ENCODE peak calls at places on chromosomes 7 and 10, in seven cellular contexts. One of them, this sample, is unnamed.

GRCh38 chr10:116961305-116962251 is 43.4 kb downstream of the SHTN1 start:
- DNase-seq in cardiac fibroblast: no peak
- DNase-seq in WTC11: no peak
- DNase-seq in uterus: no peak
- DNase-seq in esophagus muscularis mucosa: no peak
- DNase-seq in fibroblast of pulmonary artery: no peak
- DNase-seq in HFF-Myc: no peak
- DNase-seq in this sample: no peak

GRCh38 chr7:116706668-116707126 is 34.7 kb downstream of the MET start:
- DNase-seq in cardiac fibroblast: peak; percentile 71
- DNase-seq in WTC11: no peak
- DNase-seq in uterus: no peak
- DNase-seq in esophagus muscularis mucosa: no peak
- DNase-seq in fibroblast of pulmonary artery: peak; percentile 49
- DNase-seq in HFF-Myc: no peak
- DNase-seq in this sample: no peak

GRCh38 chr7:79882916-79883315 is 251.7 kb upstream of the GNAI1 start:
- DNase-seq in cardiac fibroblast: no peak
- DNase-seq in WTC11: no peak
- DNase-seq in uterus: no peak
- DNase-seq in esophagus muscularis mucosa: no peak
- DNase-seq in fibroblast of pulmonary artery: no peak
- DNase-seq in HFF-Myc: no peak
- DNase-seq in this sample: no peak

GRCh38 chr7:151585744-151586424 is 66.2 kb upstream of the RHEB start:
- DNase-seq in cardiac fibroblast: no peak
- DNase-seq in WTC11: no peak
- DNase-seq in uterus: no peak
- DNase-seq in esophagus muscularis mucosa: no peak
- DNase-seq in fibroblast of pulmonary artery: no peak
- DNase-seq in HFF-Myc: no peak
- DNase-seq in this sample: no peak

GRCh38 chr10:131195552-131196159 is 115.9 kb downstream of the TCERG1L start:
- DNase-seq in cardiac fibroblast: no peak
- DNase-seq in WTC11: no peak
- DNase-seq in uterus: no peak
- DNase-seq in esophagus muscularis mucosa: no peak
- DNase-seq in fibroblast of pulmonary artery: no peak
- DNase-seq in HFF-Myc: no peak
- DNase-seq in this sample: peak; percentile 84

GRCh38 chr10:116098411-116099019 is 174.5 kb downstream of the GFRA1 start:
- DNase-seq in cardiac fibroblast: no peak
- DNase-seq in WTC11: no peak
- DNase-seq in uterus: no peak
- DNase-seq in esophagus muscularis mucosa: no peak
- DNase-seq in fibroblast of pulmonary artery: no peak
- DNase-seq in HFF-Myc: no peak
- DNase-seq in this sample: no peak

GRCh38 chr10:4296165-4296564 is 511.2 kb upstream of the KLF6 start:
- DNase-seq in cardiac fibroblast: no peak
- DNase-seq in WTC11: no peak
- DNase-seq in uterus: no peak
- DNase-seq in esophagus muscularis mucosa: peak; percentile 78
- DNase-seq in fibroblast of pulmonary artery: no peak
- DNase-seq in HFF-Myc: no peak
- DNase-seq in this sample: no peak

GRCh38 chr10:14146005-14146404 is 184.7 kb downstream of the FRMD4A start:
- DNase-seq in cardiac fibroblast: peak; percentile 83
- DNase-seq in WTC11: no peak
- DNase-seq in uterus: no peak
- DNase-seq in esophagus muscularis mucosa: no peak
- DNase-seq in fibroblast of pulmonary artery: peak; percentile 66
- DNase-seq in HFF-Myc: peak; percentile 14
- DNase-seq in this sample: no peak

GRCh38 chr7:2015251-2015871 is 217.4 kb downstream of the MAD1L1 start:
- DNase-seq in cardiac fibroblast: no peak
- DNase-seq in WTC11: peak; percentile 6
- DNase-seq in uterus: no peak
- DNase-seq in esophagus muscularis mucosa: no peak
- DNase-seq in fibroblast of pulmonary artery: no peak
- DNase-seq in HFF-Myc: no peak
- DNase-seq in this sample: no peak

GRCh38 chr10:129958118-129958685 is 5.9 kb downstream of the EBF3 start:
- DNase-seq in cardiac fibroblast: peak; percentile 86
- DNase-seq in WTC11: no peak
- DNase-seq in uterus: no peak
- DNase-seq in esophagus muscularis mucosa: no peak
- DNase-seq in fibroblast of pulmonary artery: peak; percentile 66
- DNase-seq in HFF-Myc: no peak
- DNase-seq in this sample: peak; percentile 38

GRCh38 chr10:131806146-131806545 is 94.7 kb upstream of the PPP2R2D start:
- DNase-seq in cardiac fibroblast: no peak
- DNase-seq in WTC11: no peak
- DNase-seq in uterus: no peak
- DNase-seq in esophagus muscularis mucosa: no peak
- DNase-seq in fibroblast of pulmonary artery: no peak
- DNase-seq in HFF-Myc: no peak
- DNase-seq in this sample: peak; percentile 78

GRCh38 chr10:659710-660141 is 29.7 kb downstream of the DIP2C start:
- DNase-seq in cardiac fibroblast: peak; percentile 68
- DNase-seq in WTC11: no peak
- DNase-seq in uterus: no peak
- DNase-seq in esophagus muscularis mucosa: no peak
- DNase-seq in fibroblast of pulmonary artery: peak; percentile 81
- DNase-seq in HFF-Myc: peak; percentile 10
- DNase-seq in this sample: peak; percentile 10

GRCh38 chr10:98408799-98409198 is 6.2 kb downstream of the PYROXD2 start:
- DNase-seq in cardiac fibroblast: no peak
- DNase-seq in WTC11: no peak
- DNase-seq in uterus: no peak
- DNase-seq in esophagus muscularis mucosa: no peak
- DNase-seq in fibroblast of pulmonary artery: no peak
- DNase-seq in HFF-Myc: no peak
- DNase-seq in this sample: no peak

GRCh38 chr10:123356101-123356500 is 201.9 kb downstream of the BUB3 start:
- DNase-seq in cardiac fibroblast: no peak
- DNase-seq in WTC11: no peak
- DNase-seq in uterus: no peak
- DNase-seq in esophagus muscularis mucosa: no peak
- DNase-seq in fibroblast of pulmonary artery: no peak
- DNase-seq in HFF-Myc: no peak
- DNase-seq in this sample: no peak

GRCh38 chr10:1938317-1938716 is 201.0 kb upstream of the ADARB2 start:
- DNase-seq in cardiac fibroblast: no peak
- DNase-seq in WTC11: no peak
- DNase-seq in uterus: no peak
- DNase-seq in esophagus muscularis mucosa: no peak
- DNase-seq in fibroblast of pulmonary artery: no peak
- DNase-seq in HFF-Myc: no peak
- DNase-seq in this sample: no peak

GRCh38 chr7:27656724-27657123 is 6.0 kb downstream of the HIBADH start:
- DNase-seq in cardiac fibroblast: no peak
- DNase-seq in WTC11: no peak
- DNase-seq in uterus: no peak
- DNase-seq in esophagus muscularis mucosa: no peak
- DNase-seq in fibroblast of pulmonary artery: no peak
- DNase-seq in HFF-Myc: no peak
- DNase-seq in this sample: no peak

GRCh38 chr7:27661776-27662489 is 750 bp downstream of the HIBADH start:
- DNase-seq in cardiac fibroblast: peak; percentile 43
- DNase-seq in WTC11: peak; percentile 30
- DNase-seq in uterus: peak; percentile 44
- DNase-seq in esophagus muscularis mucosa: no peak
- DNase-seq in fibroblast of pulmonary artery: peak; percentile 20
- DNase-seq in HFF-Myc: no peak
- DNase-seq in this sample: no peak

GRCh38 chr7:27663989-27664331 is 1.3 kb upstream of the HIBADH start:
- DNase-seq in cardiac fibroblast: no peak
- DNase-seq in WTC11: no peak
- DNase-seq in uterus: no peak
- DNase-seq in esophagus muscularis mucosa: no peak
- DNase-seq in fibroblast of pulmonary artery: no peak
- DNase-seq in HFF-Myc: no peak
- DNase-seq in this sample: no peak

DNA sequence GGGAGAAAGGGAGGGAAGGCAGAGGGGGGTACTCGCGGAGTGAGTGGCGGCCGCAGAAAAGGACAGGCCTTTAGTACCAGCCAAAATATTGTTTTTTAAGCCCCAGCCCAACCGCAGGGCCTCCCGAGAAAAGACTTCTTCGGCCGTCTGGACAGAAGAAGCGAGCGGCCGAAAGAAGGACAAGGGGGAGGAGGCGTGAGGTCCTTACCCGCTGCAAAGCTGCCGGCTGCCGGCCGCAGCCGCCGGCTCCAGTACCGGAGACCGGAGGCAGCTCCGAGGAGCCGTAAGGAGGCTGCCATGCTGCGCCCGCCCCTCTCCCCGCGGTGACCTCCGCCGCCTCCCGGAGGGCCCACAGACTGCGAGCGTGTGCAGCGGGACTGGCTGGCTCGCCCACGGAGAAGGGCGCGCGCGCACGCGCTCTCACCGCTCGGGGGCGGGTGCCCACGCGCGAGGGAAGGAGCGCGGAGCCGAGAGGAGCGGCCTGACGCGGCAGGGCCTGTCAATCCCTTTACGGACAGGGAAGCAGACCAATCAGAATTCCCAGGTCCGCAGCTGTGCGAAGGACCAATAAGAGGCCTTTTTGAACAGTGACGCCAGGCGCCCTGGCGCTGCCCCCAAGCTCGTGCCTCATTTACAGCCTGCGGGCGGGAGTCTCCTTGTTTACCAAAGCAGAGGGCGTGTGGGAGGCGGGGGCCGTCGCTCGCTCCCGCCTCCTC is at the start of gene HIBADH:
- DNase-seq in cardiac fibroblast: peak; percentile 100
- DNase-seq in WTC11: peak; percentile 97
- DNase-seq in uterus: peak; percentile 100
- DNase-seq in esophagus muscularis mucosa: peak; percentile 100
- DNase-seq in fibroblast of pulmonary artery: peak; percentile 100
- DNase-seq in HFF-Myc: peak; percentile 98
- DNase-seq in this sample: peak; percentile 99
- TF ChIP-seq CTCF in cardiac fibroblast: no peak
- TF ChIP-seq CTCF in WTC11: no peak
- TF ChIP-seq CTCF in uterus: peak; percentile 34
- TF ChIP-seq CTCF in esophagus muscularis mucosa: peak; percentile 27
- TF ChIP-seq CTCF in fibroblast of pulmonary artery: no peak
- TF ChIP-seq CTCF in HFF-Myc: no peak
- TF ChIP-seq CTCF in this sample: peak; percentile 30

DNA sequence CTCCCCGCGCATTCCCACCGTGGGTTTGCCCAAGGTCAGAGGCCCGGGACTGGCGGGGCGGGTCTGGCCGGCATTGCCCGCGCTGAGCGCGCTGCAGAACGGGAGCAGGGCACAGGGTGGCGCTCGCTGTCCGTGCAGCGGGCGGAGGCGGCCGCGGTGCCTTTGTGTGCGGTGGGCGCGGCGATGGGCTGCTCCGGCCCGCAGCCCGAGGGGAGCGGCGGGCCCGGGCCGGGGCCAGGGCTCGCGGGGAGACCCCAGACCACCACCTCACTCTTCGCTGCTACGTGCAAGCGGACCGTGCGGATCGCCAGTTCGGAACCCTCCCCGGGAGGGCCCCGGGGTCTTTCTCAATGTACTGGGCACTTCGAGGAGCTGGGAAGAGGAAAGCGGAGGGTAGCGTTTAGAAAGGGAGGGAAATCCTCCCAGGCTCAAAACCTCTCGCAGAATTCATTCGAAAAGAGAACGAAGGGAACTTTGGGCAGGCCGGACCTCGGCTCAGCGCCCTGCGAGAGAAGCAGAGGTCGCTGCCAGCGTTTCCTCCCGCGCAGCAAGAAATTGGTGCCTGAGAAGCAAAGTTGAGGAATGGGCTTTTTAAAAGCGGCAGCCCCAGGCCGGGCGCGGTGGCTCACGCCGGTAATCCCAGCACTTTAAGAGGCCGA is 8.5 kb downstream of the SP8 start:
- DNase-seq in cardiac fibroblast: no peak
- DNase-seq in WTC11: peak; percentile 86
- DNase-seq in uterus: no peak
- DNase-seq in esophagus muscularis mucosa: no peak
- DNase-seq in fibroblast of pulmonary artery: peak; percentile 35
- DNase-seq in HFF-Myc: no peak
- DNase-seq in this sample: no peak
- TF ChIP-seq CTCF in cardiac fibroblast: peak; percentile 28
- TF ChIP-seq CTCF in WTC11: peak; percentile 69
- TF ChIP-seq CTCF in uterus: peak; percentile 23
- TF ChIP-seq CTCF in esophagus muscularis mucosa: peak; percentile 57
- TF ChIP-seq CTCF in fibroblast of pulmonary artery: peak; percentile 30
- TF ChIP-seq CTCF in HFF-Myc: peak; percentile 33
- TF ChIP-seq CTCF in this sample: peak; percentile 69

DNA sequence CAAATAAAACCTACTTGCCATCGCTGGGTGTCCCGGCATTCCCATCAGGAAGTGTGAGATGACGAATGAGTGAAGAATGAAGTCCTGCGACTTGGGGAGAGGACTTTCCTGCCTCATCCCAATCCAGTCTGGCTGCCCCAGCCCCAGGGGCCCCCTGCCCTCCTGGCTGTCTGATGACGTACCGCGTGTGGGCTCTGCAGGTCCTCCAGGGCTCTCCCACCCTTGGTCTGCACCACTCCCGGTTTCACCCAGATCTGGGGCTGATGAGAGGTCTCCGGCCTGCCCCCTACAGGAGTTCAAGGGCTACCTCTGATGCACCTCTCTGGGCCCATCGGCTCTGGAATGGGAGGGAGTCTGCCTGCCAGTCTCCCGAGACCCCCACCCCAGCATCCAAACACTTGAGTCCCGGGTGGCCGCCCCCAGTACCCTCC is 9.8 kb downstream of the ATP6V1F start:
- DNase-seq in cardiac fibroblast: no peak
- DNase-seq in WTC11: peak; percentile 72
- DNase-seq in uterus: no peak
- DNase-seq in esophagus muscularis mucosa: no peak
- DNase-seq in fibroblast of pulmonary artery: no peak
- DNase-seq in HFF-Myc: no peak
- DNase-seq in this sample: no peak
- TF ChIP-seq CTCF in cardiac fibroblast: peak; percentile 1
- TF ChIP-seq CTCF in WTC11: peak; percentile 29
- TF ChIP-seq CTCF in uterus: no peak
- TF ChIP-seq CTCF in esophagus muscularis mucosa: no peak
- TF ChIP-seq CTCF in fibroblast of pulmonary artery: peak; percentile 5
- TF ChIP-seq CTCF in HFF-Myc: no peak
- TF ChIP-seq CTCF in this sample: no peak

DNA sequence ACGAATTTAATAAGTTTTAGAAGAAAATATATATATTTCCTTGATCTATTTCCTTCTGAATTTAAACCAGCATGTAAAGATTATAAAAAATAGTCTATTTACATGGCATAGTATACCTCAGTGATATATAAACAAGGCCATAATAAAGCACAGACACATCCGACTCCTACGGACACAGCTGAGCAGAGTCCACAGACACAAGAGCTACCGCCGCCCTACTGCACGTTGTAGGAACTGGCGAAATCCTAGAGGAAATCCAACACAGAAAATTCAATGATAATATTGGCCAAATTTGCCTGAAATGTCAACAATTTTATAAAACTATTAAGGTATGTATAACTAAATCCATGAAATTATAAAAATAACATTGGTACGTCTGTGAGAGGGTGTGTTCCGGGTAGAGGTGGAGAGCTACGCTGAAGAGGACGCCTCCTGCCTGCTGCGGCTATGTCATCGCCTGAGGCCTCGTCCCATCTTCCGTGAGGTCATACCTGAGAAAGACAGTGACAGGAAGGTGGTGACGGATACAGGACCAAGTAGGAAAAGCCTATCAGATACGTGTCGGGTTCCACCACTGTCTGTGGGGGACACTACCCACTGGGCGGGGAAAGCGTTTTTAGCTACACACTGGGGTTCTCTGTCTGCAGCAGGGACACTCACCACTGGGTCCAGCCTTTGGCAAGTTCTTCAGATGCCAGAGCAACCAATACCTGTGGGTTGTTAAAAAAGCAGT is 29.3 kb upstream of the NCAPG2 start:
- DNase-seq in cardiac fibroblast: no peak
- DNase-seq in WTC11: no peak
- DNase-seq in uterus: no peak
- DNase-seq in esophagus muscularis mucosa: no peak
- DNase-seq in fibroblast of pulmonary artery: no peak
- DNase-seq in HFF-Myc: no peak
- DNase-seq in this sample: peak; percentile 64
- TF ChIP-seq CTCF in cardiac fibroblast: no peak
- TF ChIP-seq CTCF in WTC11: no peak
- TF ChIP-seq CTCF in uterus: no peak
- TF ChIP-seq CTCF in esophagus muscularis mucosa: no peak
- TF ChIP-seq CTCF in fibroblast of pulmonary artery: no peak
- TF ChIP-seq CTCF in HFF-Myc: peak; percentile 13
- TF ChIP-seq CTCF in this sample: peak; percentile 17

This sample was measured in osteocyte.